ENCODE peak calls at places on chromosomes 5 and 9, in four cellular contexts. One of them, this sample, is unnamed.

GRCh38 chr5:65611524-65611923 is 12.6 kb downstream of the TRIM23 start:
- DNase-seq in A549: peak
- DNase-seq in colonic mucosa: no peak
- DNase-seq in OCI-LY7: no peak
- DNase-seq in this sample: no peak

GRCh38 chr9:103997861-103998370 is 96.2 kb upstream of the SMC2 start:
- DNase-seq in A549: no peak
- DNase-seq in colonic mucosa: no peak
- DNase-seq in OCI-LY7: no peak
- DNase-seq in this sample: no peak

GRCh38 chr5:138705007-138705406 is 48.2 kb upstream of the CTNNA1 start:
- DNase-seq in A549: no peak
- DNase-seq in colonic mucosa: no peak
- DNase-seq in OCI-LY7: no peak
- DNase-seq in this sample: no peak

GRCh38 chr9:79236466-79236865 is 335.3 kb upstream of the TLE4 start:
- DNase-seq in A549: no peak
- DNase-seq in colonic mucosa: no peak
- DNase-seq in OCI-LY7: no peak
- DNase-seq in this sample: no peak

GRCh38 chr5:173488144-173488543 is 128.3 kb downstream of the BOD1 start:
- DNase-seq in A549: no peak
- DNase-seq in colonic mucosa: no peak
- DNase-seq in OCI-LY7: no peak
- DNase-seq in this sample: no peak

GRCh38 chr5:113235884-113236283 is 198.9 kb downstream of the TSSK1B start:
- DNase-seq in A549: no peak
- DNase-seq in colonic mucosa: no peak
- DNase-seq in OCI-LY7: no peak
- DNase-seq in this sample: no peak

GRCh38 chr5:133993152-133993548 is 11.6 kb downstream of the VDAC1 start:
- DNase-seq in A549: no peak
- DNase-seq in colonic mucosa: no peak
- DNase-seq in OCI-LY7: no peak
- DNase-seq in this sample: no peak

GRCh38 chr5:1511651-1512540 is 11.9 kb downstream of the LPCAT1 start:
- DNase-seq in A549: peak
- DNase-seq in colonic mucosa: peak
- DNase-seq in OCI-LY7: peak
- DNase-seq in this sample: peak

GRCh38 chr5:66981705-66982387 is 214.8 kb downstream of the CD180 start:
- DNase-seq in A549: no peak
- DNase-seq in colonic mucosa: peak
- DNase-seq in OCI-LY7: no peak
- DNase-seq in this sample: no peak

GRCh38 chr5:143248822-143249579 is 154.5 kb downstream of the NR3C1 start:
- DNase-seq in A549: peak
- DNase-seq in colonic mucosa: no peak
- DNase-seq in OCI-LY7: no peak
- DNase-seq in this sample: no peak

GRCh38 chr5:74272019-74272775 is 368.3 kb downstream of the ENC1 start:
- DNase-seq in A549: peak
- DNase-seq in colonic mucosa: no peak
- DNase-seq in OCI-LY7: no peak
- DNase-seq in this sample: no peak

GRCh38 chr9:135015096-135015495 is 72.4 kb upstream of the OLFM1 start:
- DNase-seq in A549: no peak
- DNase-seq in colonic mucosa: no peak
- DNase-seq in OCI-LY7: no peak
- DNase-seq in this sample: no peak

GRCh38 chr5:43802119-43802518 is 199.1 kb downstream of the NNT start:
- DNase-seq in A549: no peak
- DNase-seq in colonic mucosa: no peak
- DNase-seq in OCI-LY7: no peak
- DNase-seq in this sample: no peak

DNA sequence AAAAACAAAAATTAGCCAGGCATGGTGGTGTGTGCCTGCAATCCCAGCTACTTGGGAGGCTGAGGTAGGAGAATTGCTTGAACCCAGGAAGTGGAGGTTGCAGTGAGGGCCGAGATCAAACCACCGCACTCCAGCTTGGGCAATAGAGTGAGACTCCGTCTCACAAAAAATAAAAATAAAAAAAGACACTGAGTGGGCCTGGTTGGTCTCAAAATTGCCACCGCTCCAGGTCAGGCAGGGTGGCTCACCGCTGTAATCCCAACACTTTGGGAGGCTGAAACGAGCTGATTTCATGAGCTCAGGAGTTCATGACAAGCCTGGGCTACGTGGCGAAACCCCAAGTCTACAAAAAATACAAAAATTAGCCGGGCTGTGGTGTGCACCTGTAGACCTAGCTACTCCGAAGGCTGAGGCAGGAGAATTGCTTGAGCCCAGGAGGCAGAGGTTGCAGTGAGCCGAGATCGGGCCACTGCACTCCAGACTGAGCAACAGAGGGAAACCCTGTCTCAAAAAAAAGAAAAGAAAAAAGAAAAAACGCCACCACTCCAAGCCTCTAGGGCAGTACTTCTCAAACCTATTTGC is 1.8 kb downstream of the STK10 start:
- DNase-seq in A549: no peak
- DNase-seq in colonic mucosa: no peak
- DNase-seq in OCI-LY7: no peak
- DNase-seq in this sample: no peak
- H3K4me3 ChIP-seq in A549: no peak
- H3K4me3 ChIP-seq in colonic mucosa: peak
- H3K4me3 ChIP-seq in OCI-LY7: peak
- H3K4me3 ChIP-seq in this sample: no peak

GRCh38 chr9:4939118-4939561 is 45.9 kb upstream of the JAK2 start:
- DNase-seq in A549: no peak
- DNase-seq in colonic mucosa: no peak
- DNase-seq in OCI-LY7: peak
- DNase-seq in this sample: no peak
- H3K27ac ChIP-seq in A549: no peak
- H3K27ac ChIP-seq in colonic mucosa: no peak
- H3K27ac ChIP-seq in OCI-LY7: peak
- H3K27ac ChIP-seq in this sample: no peak

GRCh38 chr5:179194941-179195381 is 134.8 kb downstream of the ZNF354C start:
- DNase-seq in A549: no peak
- DNase-seq in colonic mucosa: no peak
- DNase-seq in OCI-LY7: no peak
- DNase-seq in this sample: no peak

GRCh38 chr5:179193746-179194145 is 133.6 kb downstream of the ZNF354C start:
- DNase-seq in A549: no peak
- DNase-seq in colonic mucosa: no peak
- DNase-seq in OCI-LY7: no peak
- DNase-seq in this sample: no peak

GRCh38 chr5:179194201-179194910 is 134.2 kb downstream of the ZNF354C start:
- DNase-seq in A549: no peak
- DNase-seq in colonic mucosa: no peak
- DNase-seq in OCI-LY7: no peak
- DNase-seq in this sample: no peak

GRCh38 chr5:179196420-179197079 is 136.4 kb downstream of the ZNF354C start:
- DNase-seq in A549: no peak
- DNase-seq in colonic mucosa: no peak
- DNase-seq in OCI-LY7: no peak
- DNase-seq in this sample: no peak

DNA sequence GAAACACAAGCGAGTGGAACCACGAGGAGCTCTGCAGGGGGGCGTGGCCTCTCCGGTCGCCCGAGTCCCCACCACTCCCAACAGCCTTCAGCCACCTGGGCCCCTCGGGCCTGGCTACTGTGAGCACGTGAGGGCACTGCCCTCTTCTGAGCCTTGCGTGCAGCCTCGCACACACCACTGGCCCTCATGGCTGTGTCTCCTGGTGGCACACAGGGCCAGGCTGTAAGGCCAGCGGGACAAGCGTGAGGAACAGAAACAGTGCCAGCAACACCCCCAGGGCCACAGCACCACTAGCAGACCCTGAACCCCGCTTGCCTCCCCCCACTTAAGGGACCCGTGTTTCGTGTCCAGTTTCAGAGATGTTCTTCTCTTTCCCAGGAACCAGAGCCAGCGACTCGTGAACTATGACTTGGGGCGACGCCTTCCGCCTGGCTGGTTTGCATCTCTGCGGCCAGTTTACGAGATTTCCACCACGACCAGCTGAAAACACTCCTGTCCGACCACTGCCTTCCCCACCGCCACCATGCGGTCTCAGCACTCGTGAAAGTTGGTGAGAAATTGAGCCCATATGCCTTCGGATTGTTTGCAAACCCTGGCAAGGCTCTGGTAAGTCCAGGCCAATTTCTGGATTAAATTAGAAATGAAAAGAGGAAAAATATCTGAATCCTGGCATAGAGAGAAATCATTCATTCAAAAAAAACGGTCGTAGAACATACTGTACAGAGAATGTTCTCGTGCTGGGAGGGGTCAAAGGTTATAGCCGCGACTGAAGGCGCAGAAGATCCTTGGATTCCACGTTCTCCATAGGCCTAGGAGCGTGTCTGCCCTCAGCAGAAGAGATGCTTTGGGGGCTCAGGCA is 135.6 kb downstream of the ZNF354C start:
- DNase-seq in A549: no peak
- DNase-seq in colonic mucosa: no peak
- DNase-seq in OCI-LY7: no peak
- DNase-seq in this sample: no peak
- TF ChIP-seq CTCF in A549: no peak
- TF ChIP-seq CTCF in colonic mucosa: no peak
- TF ChIP-seq CTCF in OCI-LY7: no peak
- TF ChIP-seq CTCF in this sample: no peak

DNA sequence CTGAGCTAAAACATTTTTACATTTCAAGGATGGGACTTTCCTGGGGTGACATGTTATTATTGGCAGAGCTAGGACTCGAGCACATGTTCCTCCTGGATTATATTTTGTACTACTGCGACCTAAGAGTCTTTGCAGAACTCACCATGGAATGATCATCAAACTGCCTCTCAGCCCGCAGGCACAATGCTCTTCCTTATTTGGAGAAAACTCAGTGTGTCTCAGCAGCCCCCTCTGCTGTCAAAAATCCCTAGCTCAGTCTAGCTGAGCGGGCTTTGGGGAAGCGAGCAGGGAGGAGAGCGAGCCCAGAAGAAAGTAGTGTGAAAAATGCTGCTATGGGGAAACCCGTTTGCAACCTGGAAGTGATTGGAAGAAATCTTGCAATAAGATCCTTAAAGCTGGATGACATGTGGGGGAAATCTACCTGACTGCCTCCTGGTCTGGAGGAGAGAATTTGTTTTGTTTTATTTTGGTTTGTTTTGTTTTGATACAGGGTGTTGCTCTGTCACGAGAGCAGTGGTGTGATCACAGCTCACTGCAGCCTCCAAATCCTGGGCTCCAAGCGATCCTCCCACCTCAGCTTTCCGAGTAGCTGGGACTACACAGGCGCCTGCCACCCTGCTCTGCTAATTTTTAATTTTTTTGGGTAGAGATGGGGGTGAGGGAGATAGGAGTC is 89.9 kb upstream of the CLINT1 start:
- DNase-seq in A549: peak
- DNase-seq in colonic mucosa: peak
- DNase-seq in OCI-LY7: peak
- DNase-seq in this sample: peak
- H3K4me3 ChIP-seq in A549: peak
- H3K4me3 ChIP-seq in colonic mucosa: no peak
- H3K4me3 ChIP-seq in OCI-LY7: peak
- H3K4me3 ChIP-seq in this sample: no peak

GRCh38 chr9:84154320-84154719 is 173.7 kb downstream of the RMI1 start:
- DNase-seq in A549: no peak
- DNase-seq in colonic mucosa: no peak
- DNase-seq in OCI-LY7: no peak
- DNase-seq in this sample: no peak
- H3K27ac ChIP-seq in A549: no peak
- H3K27ac ChIP-seq in colonic mucosa: no peak
- H3K27ac ChIP-seq in OCI-LY7: no peak
- H3K27ac ChIP-seq in this sample: no peak

GRCh38 chr9:77471572-77471971 is 176.6 kb downstream of the GNA14 start:
- DNase-seq in A549: no peak
- DNase-seq in colonic mucosa: no peak
- DNase-seq in OCI-LY7: no peak
- DNase-seq in this sample: no peak

GRCh38 chr9:77472646-77473045 is 175.5 kb downstream of the GNA14 start:
- DNase-seq in A549: no peak
- DNase-seq in colonic mucosa: no peak
- DNase-seq in OCI-LY7: no peak
- DNase-seq in this sample: no peak

GRCh38 chr9:77474903-77475302 is 173.2 kb downstream of the GNA14 start:
- DNase-seq in A549: no peak
- DNase-seq in colonic mucosa: peak
- DNase-seq in OCI-LY7: no peak
- DNase-seq in this sample: no peak

GRCh38 chr9:77475641-77476473 is 172.3 kb downstream of the GNA14 start:
- DNase-seq in A549: no peak
- DNase-seq in colonic mucosa: no peak
- DNase-seq in OCI-LY7: peak
- DNase-seq in this sample: no peak
- TF ChIP-seq CTCF in A549: no peak
- TF ChIP-seq CTCF in colonic mucosa: no peak
- TF ChIP-seq CTCF in OCI-LY7: no peak
- TF ChIP-seq CTCF in this sample: no peak

DNA sequence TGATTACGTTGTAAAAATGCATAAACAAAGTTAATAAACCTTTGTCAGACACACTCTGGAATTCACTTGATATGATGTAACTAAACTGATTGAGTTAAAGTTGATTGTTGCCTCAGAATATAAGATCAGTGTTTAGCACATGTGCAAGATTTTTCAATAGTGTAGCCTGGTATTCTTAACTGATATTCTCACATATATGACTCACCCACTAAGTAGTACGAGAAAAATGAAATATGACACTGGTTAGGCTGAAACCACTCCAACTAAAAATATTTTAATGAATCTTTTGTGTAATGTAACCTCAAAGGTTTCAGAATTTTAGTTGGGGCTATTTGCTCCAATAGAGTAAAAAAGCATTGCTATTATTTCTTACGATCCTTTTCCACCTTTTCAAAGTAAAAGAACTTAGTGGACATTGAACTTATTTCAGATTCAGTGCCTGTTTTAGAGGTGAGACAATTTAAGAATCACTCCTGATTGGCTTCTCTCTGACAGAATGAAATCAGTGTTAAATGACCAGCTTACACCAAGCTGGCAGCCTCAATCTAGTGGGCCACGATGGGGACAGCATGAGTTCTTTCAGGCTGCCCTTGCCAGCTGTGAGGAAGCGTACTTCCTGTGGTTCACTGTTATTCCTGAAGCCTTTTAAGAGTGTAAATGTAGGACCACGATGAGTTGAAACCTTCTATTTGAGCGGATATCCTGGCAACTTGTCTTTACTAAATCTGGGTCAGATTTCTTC is 277.3 kb upstream of the CDH9 start:
- DNase-seq in A549: no peak
- DNase-seq in colonic mucosa: no peak
- DNase-seq in OCI-LY7: no peak
- DNase-seq in this sample: no peak
- H3K4me3 ChIP-seq in A549: no peak
- H3K4me3 ChIP-seq in colonic mucosa: no peak
- H3K4me3 ChIP-seq in OCI-LY7: no peak
- H3K4me3 ChIP-seq in this sample: no peak